ENCODE peak calls at places on chromosomes 13 and 19, in four cellular contexts. J, T, D and X are unnamed samples.

GRCh38 chr19:18002347-18002850 is 5.6 kb upstream of the ARRDC2 start:
- DNase-seq in D (no peak), J (peak), T (no peak), X (no peak)

GRCh38 chr13:91553584-91553983 is 155.2 kb downstream of the GPC5 start:
- DNase-seq in T (no peak), J (no peak), D (no peak), X (no peak)

GRCh38 chr13:21884299-21884878 is 213.5 kb downstream of the FGF9 start:
- DNase-seq in T (no peak), J (no peak), D (no peak), X (no peak)

GRCh38 chr13:77555246-77555645 is 19.7 kb downstream of the SCEL start:
- DNase-seq in D (no peak), T (no peak), J (no peak), X (no peak)

GRCh38 chr19:1131718-1132552 is 28.1 kb downstream of the GPX4 start:
- DNase-seq in J (peak), T (peak), D (peak), X (peak)

GRCh38 chr13:23372264-23372905 is 61.1 kb downstream of the SACS start:
- DNase-seq in D (no peak), J (no peak), T (no peak), X (no peak)

GRCh38 chr19:2524840-2525723 is 49.2 kb downstream of the GADD45B start:
- DNase-seq in D (no peak), T (no peak), J (peak), X (no peak)

GRCh38 chr19:57807541-57807940 is 7.2 kb downstream of the ZNF552 start:
- DNase-seq in J (no peak), D (no peak), T (peak), X (no peak)

GRCh38 chr19:9528757-9529336 is 9.6 kb downstream of the ZNF426 start:
- DNase-seq in D (no peak), T (no peak), J (no peak), X (no peak)

GRCh38 chr13:97226788-97227627 is 4.9 kb downstream of the MBNL2 start:
- DNase-seq in T (no peak), D (no peak), J (no peak), X (no peak)

GRCh38 chr19:17775991-17776803 is 18.7 kb upstream of the B3GNT3 start:
- DNase-seq in D (no peak), J (no peak), T (no peak), X (no peak)

GRCh38 chr13:64371045-64371444 is 2859.1 kb downstream of the PCDH9 start:
- DNase-seq in D (no peak), J (no peak), T (no peak), X (no peak)

GRCh38 chr19:40191836-40192646 is 815 bp downstream of the MAP3K10 start:
- DNase-seq in D (no peak), J (no peak), T (no peak), X (no peak)

GRCh38 chr13:79589605-79590511 is 108.9 kb downstream of the NDFIP2 start:
- DNase-seq in D (no peak), T (no peak), J (no peak), X (peak)

GRCh38 chr13:67075239-67075638 is 154.9 kb downstream of the PCDH9 start:
- DNase-seq in J (no peak), D (peak), T (no peak), X (no peak)

GRCh38 chr13:26760835-26761582 is 423 bp upstream of the GPR12 start:
- DNase-seq in J (no peak), T (no peak), D (no peak), X (no peak)

GRCh38 chr13:45511310-45512147 is 46.8 kb downstream of the COG3 start:
- DNase-seq in D (peak), J (no peak), T (no peak), X (peak)

GRCh38 chr19:17379221-17379631 is 2.1 kb upstream of the PLVAP start:
- DNase-seq in J (no peak), T (no peak), D (no peak), X (no peak)

GRCh38 chr13:50220938-50221337 is 205.7 kb downstream of the KCNRG start:
- DNase-seq in J (no peak), T (no peak), D (no peak), X (peak)

GRCh38 chr19:9945319-9945966 is 9.1 kb upstream of the OLFM2 start:
- DNase-seq in D (peak), T (peak), J (peak), X (peak)

GRCh38 chr13:78603240-78603947 is at the start of gene POU4F1:
- DNase-seq in D (no peak), T (no peak), J (peak), X (peak)

GRCh38 chr13:75416327-75417005 is 65.5 kb downstream of the TBC1D4 start:
- DNase-seq in D (no peak), T (no peak), J (no peak), X (no peak)

GRCh38 chr19:33436360-33437345 is 63.1 kb downstream of the CEBPG start:
- DNase-seq in D (no peak), J (peak), T (no peak), X (no peak)

GRCh38 chr19:2207991-2208860 is 27.9 kb downstream of the PLEKHJ1 start:
- DNase-seq in T (peak), J (peak), D (no peak), X (peak)

GRCh38 chr19:36106991-36107390 is 4.0 kb upstream of the OVOL3 start:
- DNase-seq in D (no peak), J (no peak), T (no peak), X (no peak)

GRCh38 chr19:35509861-35510625 is 3.4 kb downstream of the DMKN start:
- DNase-seq in T (no peak), D (no peak), J (peak), X (no peak)

GRCh38 chr13:102869948-102870676 is 24.3 kb downstream of the ERCC5 start:
- DNase-seq in J (no peak), D (no peak), T (no peak), X (no peak)

GRCh38 chr13:52830946-52831345 is 17.5 kb downstream of the PCDH8 start:
- DNase-seq in J (no peak), T (no peak), D (no peak), X (no peak)

GRCh38 chr19:49398931-49399330 is 10.9 kb downstream of the KASH5 start:
- DNase-seq in J (no peak), T (no peak), D (no peak), X (no peak)

GRCh38 chr13:51637852-51638496 is 53.7 kb downstream of the WDFY2 start:
- DNase-seq in J (no peak), T (no peak), D (no peak), X (no peak)

GRCh38 chr13:25352230-25352629 is 19.5 kb upstream of the ATP8A2 start:
- DNase-seq in T (no peak), J (no peak), D (no peak), X (no peak)

GRCh38 chr13:106533940-106534843 is 1.3 kb downstream of the EFNB2 start:
- DNase-seq in J (peak), T (no peak), D (no peak), X (no peak)

GRCh38 chr13:111204438-111205177 is 89.5 kb downstream of the ARHGEF7 start:
- DNase-seq in D (no peak), T (no peak), J (peak), X (peak)

GRCh38 chr13:30963794-30964193 is 31.3 kb downstream of the TEX26 start:
- DNase-seq in J (no peak), D (no peak), T (no peak), X (no peak)

GRCh38 chr19:35006342-35006998 is 6.3 kb downstream of the GRAMD1A start:
- DNase-seq in J (no peak), D (no peak), T (no peak), X (no peak)

GRCh38 chr13:113943821-113944565 is 29.9 kb downstream of the C13orf46 start:
- DNase-seq in D (no peak), T (no peak), J (peak), X (no peak)

DNA sequence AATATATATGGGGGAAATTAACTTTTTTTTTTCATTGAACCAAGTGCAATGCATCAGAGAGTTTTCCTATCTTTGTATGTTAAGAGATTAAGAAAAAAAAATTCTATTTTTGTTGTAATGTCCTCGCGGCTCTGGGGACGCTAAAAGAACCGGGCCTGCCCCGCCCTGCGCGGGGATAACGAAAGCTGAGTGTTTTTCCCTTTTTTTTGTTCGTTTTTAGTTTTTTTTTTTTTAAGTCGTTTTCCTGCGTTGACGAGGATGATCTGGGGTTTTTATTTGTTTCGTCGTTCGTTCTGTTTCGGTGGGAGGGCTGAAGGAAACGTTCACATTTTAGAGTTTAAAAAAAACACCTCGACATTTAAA is 5.7 kb downstream of the LYL1 start:
- DNase-seq in T (no peak), D (no peak), J (no peak), X (no peak)
- H3K4me3 ChIP-seq in T (peak), D (no peak), J (peak), X (no peak)

GRCh38 chr19:12195501-12195860 is 32.6 kb downstream of the ZNF136 start:
- DNase-seq in J (no peak), D (no peak), T (no peak), X (no peak)
- H3K4me3 ChIP-seq in J (peak), D (peak), T (peak), X (peak)

GRCh38 chr19:11137542-11138384 is 17.8 kb downstream of the SPC24 start:
- DNase-seq in D (peak), J (peak), T (peak), X (peak)
- H3K4me3 ChIP-seq in D (no peak), J (peak), T (peak), X (peak)

GRCh38 chr19:46289724-46290619 is 6.9 kb upstream of the HIF3A start:
- DNase-seq in T (no peak), D (no peak), J (no peak), X (no peak)
- H3K4me3 ChIP-seq in T (no peak), D (no peak), J (no peak), X (no peak)

DNA sequence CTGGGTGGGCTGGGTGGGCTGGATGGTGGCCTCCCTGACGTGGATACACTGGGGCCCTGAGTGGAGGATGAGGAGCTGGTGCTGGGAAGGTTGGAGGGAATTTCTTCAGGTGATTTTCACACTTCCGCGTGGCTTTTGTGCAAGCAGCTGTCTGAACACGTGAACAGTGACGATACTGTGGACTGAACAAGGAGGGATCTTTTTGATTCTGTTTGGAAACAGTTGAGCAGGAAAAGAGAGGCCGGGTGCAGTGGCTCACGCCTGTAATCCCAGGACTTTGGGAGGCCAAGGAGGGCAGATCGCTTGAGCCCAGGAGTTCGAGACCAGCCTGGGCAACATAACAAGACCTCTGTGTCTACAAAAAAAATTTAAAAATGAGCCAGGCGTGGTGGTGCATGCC is 9.1 kb upstream of the GTF2F1 start:
- DNase-seq in T (no peak), J (no peak), D (no peak), X (no peak)
- H3K4me3 ChIP-seq in T (no peak), J (no peak), D (no peak), X (no peak)